ENCODE peak calls at places on chromosomes 4 and X, in eight cellular contexts. T is mesendoderm; J is amniotic stem cell; N is GM18507; Y is smooth muscle cell of the brain vasculature; R is lung microvascular endothelial cell; C is stimulated activated CD8-positive, alpha-beta memory T cell treated with anti-CD3 and anti-CD28 coated beads, Interleukin-4, amount 100 ng/mL, for 4 hours; X is NCI-H2029. M is an unnamed sample.

GRCh38 chr4:152037435-152037834 is 276.6 kb upstream of the GATB start:
- DNase-seq in X (no peak), C (no peak), T (no peak), R (no peak), Y (no peak), N (no peak), J (no peak), M (no peak)

GRCh38 chr4:20624783-20625364 is 75.4 kb upstream of the PACRGL start:
- DNase-seq in C (no peak), J (no peak), T (no peak), Y (no peak), R (peak), X (no peak), N (no peak), M (no peak)

GRCh38 chr4:168631241-168632151 is 134.6 kb downstream of the PALLD start:
- DNase-seq in T (peak), Y (no peak), N (no peak), X (peak), C (no peak), J (peak), R (peak), M (no peak)

GRCh38 chr4:55397521-55398321 is 2.0 kb downstream of the TMEM165 start:
- DNase-seq in R (no peak), Y (no peak), C (no peak), N (no peak), X (no peak), J (no peak), T (peak), M (no peak)

GRCh38 chr4:7985891-7986441 is 46.3 kb upstream of the AFAP1 start:
- DNase-seq in R (peak), N (no peak), C (no peak), Y (no peak), X (no peak), J (no peak), T (no peak), M (no peak)

GRCh38 chr4:169634975-169635374 is 14.6 kb downstream of the CLCN3 start:
- DNase-seq in C (no peak), Y (no peak), N (no peak), J (no peak), X (no peak), T (no peak), R (no peak), M (no peak)

GRCh38 chrX:131025336-131025735 is 32.8 kb upstream of the ARHGAP36 start:
- DNase-seq in J (no peak), R (no peak), N (no peak), T (no peak), X (no peak), Y (no peak), C (no peak), M (no peak)

GRCh38 chr4:57437649-57438048 is 327.5 kb upstream of the IGFBP7 start:
- DNase-seq in C (no peak), Y (no peak), T (no peak), R (no peak), X (no peak), N (no peak), J (no peak), M (no peak)

GRCh38 chr4:52577285-52577968 is 81.7 kb downstream of the USP46 start:
- DNase-seq in X (no peak), R (no peak), N (no peak), J (no peak), T (no peak), Y (no peak), C (no peak), M (no peak)

GRCh38 chrX:101303790-101304189 is 12.7 kb upstream of the TAF7L start:
- DNase-seq in J (no peak), X (no peak), C (no peak), N (no peak), R (no peak), Y (no peak), T (no peak), M (no peak)

GRCh38 chr4:154618708-154619315 is 6.4 kb upstream of the FGG start:
- DNase-seq in N (no peak), T (peak), J (peak), R (peak), X (no peak), C (no peak), Y (peak), M (peak)

GRCh38 chrX:30196322-30196721 is 19.0 kb upstream of the MAGEB2 start:
- DNase-seq in T (peak), J (no peak), N (no peak), C (no peak), X (no peak), R (peak), Y (no peak), M (no peak)

GRCh38 chrX:80550722-80551121 is 130.5 kb downstream of the TENT5D start:
- DNase-seq in T (peak), X (no peak), J (no peak), N (no peak), R (no peak), Y (no peak), C (no peak), M (no peak)

GRCh38 chr4:27248829-27249228 is 388.2 kb downstream of the STIM2 start:
- DNase-seq in R (no peak), N (no peak), C (no peak), X (no peak), J (no peak), T (no peak), Y (no peak), M (no peak)

GRCh38 chr4:8907596-8908205 is 36.1 kb upstream of the HMX1 start:
- DNase-seq in J (no peak), X (no peak), T (no peak), N (no peak), Y (no peak), R (no peak), C (no peak), M (no peak)

GRCh38 chr4:6179362-6179761 is 21.0 kb downstream of the JAKMIP1 start:
- DNase-seq in N (no peak), T (no peak), X (no peak), C (no peak), Y (no peak), J (no peak), R (no peak), M (no peak)

GRCh38 chrX:34467437-34467836 is 189.6 kb downstream of the TMEM47 start:
- DNase-seq in N (no peak), X (no peak), C (no peak), T (no peak), J (no peak), R (peak), Y (no peak), M (no peak)

GRCh38 chr4:123418486-123418931 is 21.9 kb downstream of the SPRY1 start:
- DNase-seq in N (no peak), C (no peak), J (peak), Y (no peak), R (peak), T (peak), X (peak), M (no peak)

M was measured in GM12864.